ENCODE peak calls at places on chromosomes 2 and 18, in four cellular contexts. O is mesenteric fat pad, E is kidney epithelial cell, S is ecto neural progenitor cell. M is an unnamed sample.
A peak's percentile ranks its signal among the peaks of the same experiment; 100 is the strongest.

GRCh38 chr18:45686892-45687611 is 36.9 kb upstream of the SLC14A1 start:
- DNase-seq in O (no peak), E (no peak), S (no peak), M (no peak)

GRCh38 chr2:55771612-55772011 is 78.0 kb upstream of the PNPT1 start:
- DNase-seq in O (no peak), S (no peak), E (no peak), M (no peak)

GRCh38 chr2:73290049-73290839 is 3.1 kb downstream of the EGR4 start:
- DNase-seq in E (no peak), S (no peak), O (no peak), M (no peak)

GRCh38 chr2:189131986-189132385 is 47.6 kb downstream of the COL5A2 start:
- DNase-seq in O (no peak), E (no peak), S (no peak), M (no peak)

GRCh38 chr2:135685361-135685760 is 56.3 kb upstream of the UBXN4 start:
- DNase-seq in S (no peak), O (no peak), E (no peak), M (no peak)

GRCh38 chr2:49935456-49935855 is 781.1 kb upstream of the FSHR start:
- DNase-seq in E (no peak), S (no peak), O (no peak), M (no peak)

GRCh38 chr2:112818094-112818902 is 18.3 kb downstream of the IL1B start:
- DNase-seq in O (no peak), S (no peak), E (no peak), M (peak; percentile 82)

GRCh38 chr2:204931562-204931961 is 386.3 kb downstream of the PARD3B start:
- DNase-seq in E (no peak), S (no peak), O (no peak), M (no peak)

GRCh38 chr18:12376034-12376717 is 851 bp downstream of the AFG3L2 start:
- DNase-seq in O (no peak), E (no peak), S (no peak), M (no peak)

GRCh38 chr2:165018207-165018606 is 62.9 kb upstream of the SLC38A11 start:
- DNase-seq in O (no peak), S (no peak), E (no peak), M (no peak)

GRCh38 chr2:231720292-231720691 is 12.0 kb downstream of the PTMA start:
- DNase-seq in O (no peak), S (no peak), E (no peak), M (no peak)

GRCh38 chr2:42316910-42317309 is 44.1 kb downstream of the COX7A2L start:
- DNase-seq in O (no peak), S (no peak), E (no peak), M (no peak)

GRCh38 chr2:599601-600000 is 77.6 kb downstream of the TMEM18 start:
- DNase-seq in O (no peak), E (no peak), S (no peak), M (no peak)

GRCh38 chr18:10850828-10851227 is 298.5 kb downstream of the PIEZO2 start:
- DNase-seq in S (no peak), O (no peak), E (no peak), M (no peak)

GRCh38 chr2:190717764-190718651 is 69.1 kb downstream of the NAB1 start:
- DNase-seq in S (no peak), E (peak; percentile 23), O (no peak), M (no peak)

GRCh38 chr2:179031731-179032408 is 18.1 kb downstream of the CCDC141 start:
- DNase-seq in O (no peak), E (no peak), S (no peak), M (no peak)

GRCh38 chr2:202529389-202529788 is 105.4 kb upstream of the FAM117B start:
- DNase-seq in E (peak; percentile 5), O (no peak), S (no peak), M (no peak)

GRCh38 chr18:46155652-46156051 is 51.5 kb downstream of the HAUS1 start:
- DNase-seq in E (peak; percentile 94), S (no peak), O (no peak), M (peak; percentile 90)

GRCh38 chr2:212646698-212647097 is 108.1 kb upstream of the ERBB4 start:
- DNase-seq in S (no peak), E (peak; percentile 71), O (no peak), M (peak; percentile 83)

GRCh38 chr18:55425698-55426097 is 162.3 kb downstream of the TCF4 start:
- DNase-seq in S (no peak), E (no peak), O (no peak), M (no peak)

GRCh38 chr2:223980397-223980735 is 23.1 kb downstream of the MRPL44 start:
- DNase-seq in O (no peak), S (no peak), E (no peak), M (no peak)

M was measured in epithelial cell of proximal tubule.